ENCODE peak calls at places on chromosomes 16 and 17, in four cellular contexts. X is HFFc6, A is fibroblast of lung, R is H9. H is an unnamed sample.

GRCh38 chr17:76268991-76269981 is 4.1 kb downstream of the UBALD2 start:
- DNase-seq in X (no peak), A (no peak), R (no peak), H (no peak)

GRCh38 chr17:63493411-63493810 is 16.6 kb downstream of the ACE start:
- DNase-seq in X (no peak), R (no peak), A (no peak), H (no peak)

GRCh38 chr17:44971776-44972483 is 3.8 kb upstream of the C1QL1 start:
- DNase-seq in A (peak), X (peak), R (peak), H (no peak)

GRCh38 chr16:70396209-70396904 is 42.5 kb downstream of the ST3GAL2 start:
- DNase-seq in A (peak), X (peak), R (no peak), H (no peak)

GRCh38 chr17:65537845-65538678 is 23.4 kb downstream of the AXIN2 start:
- DNase-seq in X (no peak), A (no peak), R (no peak), H (no peak)

GRCh38 chr17:48160177-48160967 is 52.8 kb downstream of the SNX11 start:
- DNase-seq in A (no peak), R (peak), X (no peak), H (no peak)

GRCh38 chr17:61372436-61372835 is 27.2 kb upstream of the TBX2 start:
- DNase-seq in X (no peak), A (no peak), R (no peak), H (no peak)

GRCh38 chr16:55835578-55835977 is 2.7 kb upstream of the CES1 start:
- DNase-seq in X (no peak), A (peak), R (no peak), H (no peak)

GRCh38 chr17:78723001-78723796 is 58.9 kb downstream of the CYTH1 start:
- DNase-seq in R (peak), X (no peak), A (peak), H (no peak)

GRCh38 chr17:56314026-56314425 is 160.8 kb downstream of the ANKFN1 start:
- DNase-seq in A (no peak), R (no peak), X (no peak), H (no peak)

GRCh38 chr16:24717411-24717810 is 12.0 kb upstream of the TNRC6A start:
- DNase-seq in R (no peak), X (no peak), A (no peak), H (no peak)

GRCh38 chr17:26782153-26782552 is 511.8 kb upstream of the WSB1 start:
- DNase-seq in A (no peak), X (no peak), R (no peak), H (no peak)

GRCh38 chr17:78364436-78365281 is 4.8 kb upstream of the SOCS3 start:
- DNase-seq in A (no peak), R (peak), X (no peak), H (no peak)

GRCh38 chr16:73713817-73714495 is 582.7 kb upstream of the PSMD7 start:
- DNase-seq in X (peak), A (peak), R (peak), H (no peak)

GRCh38 chr16:81600275-81600674 is 155.7 kb downstream of the CMIP start:
- DNase-seq in A (peak), R (no peak), X (peak), H (no peak)

GRCh38 chr16:71358464-71359031 is at the start of gene CALB2:
- DNase-seq in X (peak), R (peak), A (peak), H (peak)

GRCh38 chr16:17467923-17468540 is 2.7 kb downstream of the XYLT1 start:
- DNase-seq in R (peak), A (peak), X (peak), H (peak)

GRCh38 chr17:29929006-29929543 is 953 bp downstream of the SSH2 start:
- DNase-seq in R (peak), A (peak), X (peak), H (no peak)

GRCh38 chr17:30964878-30965277 is 6.0 kb upstream of the RNF135 start:
- DNase-seq in A (peak), X (peak), R (no peak), H (no peak)

GRCh38 chr17:4206945-4207344 is 56.8 kb downstream of the ANKFY1 start:
- DNase-seq in R (peak), X (no peak), A (peak), H (no peak)
- TF ChIP-seq CTCF in R (no peak), X (no peak), A (no peak), H (no peak)

DNA sequence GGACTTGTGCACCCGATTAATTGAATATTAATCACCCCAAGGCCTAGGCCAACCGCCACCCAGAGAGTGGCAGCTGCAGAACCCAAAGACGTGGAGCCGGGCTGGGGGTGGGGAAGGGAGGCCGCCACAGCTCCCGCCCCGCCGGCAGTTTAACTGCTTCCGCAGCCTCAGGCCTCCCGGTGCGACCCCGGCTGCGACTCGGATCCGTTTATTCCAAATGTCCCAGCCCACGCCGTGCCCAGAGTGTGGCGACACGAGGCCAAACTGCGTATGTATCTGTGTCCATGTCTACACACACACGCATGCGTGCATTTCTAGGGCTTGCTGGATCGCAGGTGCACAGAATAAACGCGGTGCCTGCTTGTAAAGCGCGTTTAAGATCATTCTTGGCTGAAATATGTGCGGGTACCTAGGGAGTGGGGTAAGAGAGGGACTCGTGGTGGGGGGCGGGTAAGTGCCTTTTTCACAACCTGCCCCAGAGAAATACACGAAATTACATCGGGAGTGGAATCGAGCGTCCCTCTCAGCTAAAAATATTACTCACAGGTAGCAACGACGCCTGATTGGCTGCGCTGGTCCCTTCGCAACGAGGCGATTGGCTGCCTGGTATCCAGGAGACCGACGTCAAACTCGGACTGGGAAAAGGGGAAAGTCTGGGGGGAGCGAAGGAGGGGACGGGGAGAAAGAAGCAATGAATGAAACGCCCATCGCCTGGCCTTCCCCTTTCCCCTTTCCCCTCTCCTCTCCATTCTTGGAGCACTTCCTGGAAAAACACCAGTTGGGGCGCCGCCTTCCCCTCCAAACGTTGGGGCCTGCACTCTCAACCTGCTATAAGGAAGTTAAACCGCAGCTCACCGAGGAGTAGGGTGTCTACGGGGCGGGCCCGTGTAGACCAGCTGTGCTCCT is 1.0 kb upstream of the TOB1 start:
- DNase-seq in R (peak), A (peak), X (peak), H (peak)
- TF ChIP-seq CTCF in R (no peak), A (no peak), X (no peak), H (no peak)

GRCh38 chr16:5006348-5007193 is 27.2 kb downstream of the NAGPA start:
- DNase-seq in X (no peak), R (no peak), A (no peak), H (no peak)
- TF ChIP-seq CTCF in X (no peak), R (no peak), A (no peak), H (no peak)

DNA sequence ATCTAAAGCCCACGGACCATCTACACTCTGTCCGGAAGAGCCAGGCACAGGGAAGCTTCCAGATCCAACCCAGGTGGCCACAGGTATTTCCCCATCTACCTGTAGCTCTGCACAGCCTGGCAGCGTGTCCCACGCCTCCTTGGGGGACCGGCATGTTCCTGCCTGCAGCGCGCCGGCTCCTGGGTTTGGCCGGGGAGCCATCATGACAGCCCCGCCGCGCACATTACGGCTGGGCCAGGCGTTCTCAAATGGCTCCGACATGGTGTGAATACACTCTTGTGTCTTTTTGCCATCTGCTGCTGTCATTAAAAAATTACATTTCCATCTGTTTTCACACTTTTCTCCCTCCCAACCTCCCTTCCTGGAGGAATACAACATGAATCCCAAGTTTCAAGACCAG is 8.0 kb upstream of the GINS2 start:
- DNase-seq in R (no peak), X (no peak), A (no peak), H (no peak)
- TF ChIP-seq CTCF in R (no peak), X (no peak), A (no peak), H (no peak)

GRCh38 chr17:17774009-17774881 is 62.5 kb downstream of the SREBF1 start:
- DNase-seq in A (peak), R (no peak), X (peak), H (no peak)
- TF ChIP-seq CTCF in A (peak), R (peak), X (peak), H (no peak)

GRCh38 chr17:46751425-46751824 is 67.1 kb downstream of the WNT3 start:
- DNase-seq in R (no peak), X (no peak), A (no peak), H (no peak)

GRCh38 chr17:46759141-46759540 is 59.4 kb downstream of the WNT3 start:
- DNase-seq in X (no peak), R (no peak), A (no peak), H (no peak)

GRCh38 chr17:46756861-46757260 is 61.6 kb downstream of the WNT3 start:
- DNase-seq in X (no peak), A (no peak), R (no peak), H (no peak)

GRCh38 chr17:46758614-46759013 is 59.9 kb downstream of the WNT3 start:
- DNase-seq in A (no peak), X (no peak), R (no peak), H (no peak)

DNA sequence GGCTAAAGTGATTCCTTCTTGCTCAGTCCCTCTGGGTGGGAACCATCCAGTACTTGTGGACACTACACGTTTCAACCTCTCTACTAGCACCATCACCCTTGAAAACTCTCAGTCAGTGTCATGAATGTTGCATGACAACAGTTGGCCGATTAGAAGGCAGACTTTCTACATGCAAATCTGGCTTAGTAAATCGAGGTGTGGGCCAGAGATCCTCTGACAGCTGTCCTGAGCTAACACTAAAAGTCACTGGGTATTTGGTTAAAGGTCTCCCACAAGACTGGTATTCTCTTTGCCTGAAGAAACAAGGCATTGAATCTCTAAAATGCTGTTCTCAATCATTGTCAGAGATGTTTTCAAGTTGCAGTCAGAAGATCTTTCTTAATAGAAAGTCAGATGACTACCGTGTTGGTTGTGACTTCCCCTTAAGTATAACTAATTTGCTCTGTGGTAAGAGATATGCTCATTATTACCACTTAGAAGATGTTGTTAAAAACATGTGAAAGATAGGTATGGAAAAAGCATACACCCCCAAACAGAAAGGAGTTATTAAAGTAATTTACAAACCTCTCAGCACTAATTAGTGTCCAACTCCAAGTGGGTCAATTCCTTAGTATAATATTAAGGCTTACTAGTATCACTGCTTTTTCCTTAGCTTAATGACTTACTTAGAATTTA is 62.3 kb downstream of the WNT3 start:
- DNase-seq in A (no peak), X (no peak), R (no peak), H (no peak)
- TF ChIP-seq CTCF in A (no peak), X (no peak), R (no peak), H (no peak)

GRCh38 chr17:39601010-39601597 is 6.6 kb downstream of the NEUROD2 start:
- DNase-seq in R (peak), A (no peak), X (no peak), H (peak)
- TF ChIP-seq CTCF in R (no peak), A (no peak), X (no peak), H (no peak)

H was measured in GM20000.